ENCODE peak calls at places on chromosomes 16 and 17, in ten cellular contexts. V, Y, B, J, Z, S, X, N, E and H are unnamed samples.

GRCh38 chr17:35127751-35128514 is 6.5 kb downstream of the FNDC8 start:
- DNase-seq in Z (no peak), N (no peak), V (peak; percentile 99), Y (no peak), J (no peak), X (peak; percentile 29), B (no peak), S (peak; percentile 68), E (no peak), H (no peak)

GRCh38 chr17:676965-677364 is 37.7 kb downstream of the VPS53 start:
- DNase-seq in Z (no peak), Y (no peak), V (no peak), B (no peak), S (no peak), E (no peak), X (no peak), J (no peak), N (no peak), H (no peak)

GRCh38 chr17:42997390-42997983 is 732 bp upstream of the RPL27 start:
- DNase-seq in Z (no peak), J (no peak), V (no peak), S (no peak), Y (no peak), X (no peak), B (no peak), E (no peak), N (no peak), H (no peak)

GRCh38 chr17:81244358-81245023 is 5.4 kb downstream of the NDUFAF8 start:
- DNase-seq in J (peak; percentile 44), Y (no peak), N (peak; percentile 72), V (no peak), X (no peak), E (no peak), Z (no peak), B (no peak), S (no peak), H (no peak)

GRCh38 chr17:17890773-17891759 is 54.3 kb upstream of the SREBF1 start:
- DNase-seq in B (no peak), E (peak; percentile 20), N (peak; percentile 47), Y (no peak), X (no peak), V (peak; percentile 80), S (no peak), Z (peak; percentile 51), J (peak; percentile 69), H (peak; percentile 61)

GRCh38 chr16:58501242-58502131 is 1.5 kb downstream of the NDRG4 start:
- DNase-seq in S (peak; percentile 64), Y (no peak), X (no peak), Z (no peak), N (peak; percentile 82), B (no peak), E (peak; percentile 29), J (peak; percentile 53), V (no peak), H (no peak)

GRCh38 chr16:12271006-12271405 is 294.5 kb downstream of the SNX29 start:
- DNase-seq in S (no peak), J (no peak), X (no peak), N (no peak), E (no peak), B (no peak), Y (no peak), V (peak; percentile 38), Z (no peak), H (no peak)

GRCh38 chr16:31141489-31142108 is 6.1 kb upstream of the PRSS8 start:
- DNase-seq in S (peak; percentile 77), X (peak; percentile 27), B (no peak), V (no peak), Y (peak; percentile 79), N (peak; percentile 74), J (no peak), Z (peak; percentile 57), E (no peak), H (peak; percentile 35)

GRCh38 chr16:24253192-24253591 is 2.9 kb upstream of the CACNG3 start:
- DNase-seq in X (no peak), J (no peak), S (no peak), B (no peak), V (peak; percentile 40), Y (no peak), Z (no peak), E (peak; percentile 3), N (no peak), H (peak; percentile 50)

GRCh38 chr16:89549007-89549700 is 11.3 kb upstream of the RPL13 start:
- DNase-seq in X (no peak), B (no peak), V (no peak), Z (no peak), S (no peak), E (no peak), J (no peak), N (no peak), Y (no peak), H (no peak)

GRCh38 chr16:88978608-88979346 is 1.8 kb upstream of the CBFA2T3 start:
- DNase-seq in V (no peak), N (peak; percentile 72), Z (no peak), X (no peak), B (no peak), S (no peak), J (no peak), E (no peak), Y (no peak), H (no peak)

GRCh38 chr16:67394271-67395104 is 1.2 kb upstream of the TPPP3 start:
- DNase-seq in Z (no peak), V (no peak), B (no peak), S (peak; percentile 70), Y (peak; percentile 67), E (no peak), J (peak; percentile 61), N (peak; percentile 87), X (no peak), H (no peak)

GRCh38 chr16:67392301-67393059 is 818 bp downstream of the TPPP3 start:
- DNase-seq in N (peak; percentile 27), V (no peak), S (peak; percentile 61), Z (no peak), J (no peak), B (no peak), Y (peak; percentile 50), E (no peak), X (no peak), H (no peak)

GRCh38 chr16:67393790-67394270 is 532 bp upstream of the TPPP3 start:
- DNase-seq in J (peak; percentile 39), X (no peak), B (no peak), E (no peak), N (peak; percentile 79), Z (no peak), Y (no peak), S (peak; percentile 65), V (no peak), H (no peak)

GRCh38 chr16:67391424-67392300 is 1.6 kb downstream of the TPPP3 start:
- DNase-seq in N (peak; percentile 45), S (peak; percentile 78), B (no peak), V (no peak), Y (peak; percentile 62), Z (no peak), E (no peak), X (no peak), J (peak; percentile 57), H (no peak)

GRCh38 chr16:67393111-67393789 is at the start of gene TPPP3:
- DNase-seq in V (peak; percentile 78), X (peak; percentile 93), J (peak; percentile 91), N (peak; percentile 97), E (no peak), Z (peak; percentile 93), S (peak; percentile 95), Y (peak; percentile 91), B (peak; percentile 55), H (peak; percentile 92)
- H3K4me3 ChIP-seq in V (peak within 1 kb of the TSS; percentile 51), X (peak within 1 kb of the TSS; percentile 54), J (peak within 1 kb of the TSS; percentile 58), N (peak within 1 kb of the TSS; percentile 51), E (peak within 1 kb of the TSS; percentile 6), Z (peak within 1 kb of the TSS; percentile 29), S (peak within 1 kb of the TSS; percentile 33), Y (peak within 1 kb of the TSS; percentile 45), B (peak within 1 kb of the TSS; percentile 57), H (no peak within 1 kb of the TSS)

GRCh38 chr17:76684756-76685155 is 26.0 kb downstream of the MXRA7 start:
- DNase-seq in Z (no peak), B (no peak), X (no peak), J (no peak), V (no peak), S (no peak), E (no peak), Y (no peak), N (no peak), H (no peak)
- H3K4me1 ChIP-seq in Z (peaks cover 3% of the 10 kb centered on the region), B (peaks cover 43% of the 10 kb centered on the region), X (peaks cover 79% of the 10 kb centered on the region), J (peaks cover 44% of the 10 kb centered on the region), V (peaks cover 20% of the 10 kb centered on the region), S (peaks cover 96% of the 10 kb centered on the region), E (peaks cover 6% of the 10 kb centered on the region), Y (peaks cover 31% of the 10 kb centered on the region), N (peaks cover 31% of the 10 kb centered on the region), H (peaks cover 8% of the 10 kb centered on the region)

GRCh38 chr16:55116165-55116894 is 185.7 kb downstream of the IRX5 start:
- DNase-seq in Z (no peak), E (no peak), B (no peak), V (no peak), S (no peak), J (no peak), N (no peak), Y (no peak), X (no peak), H (no peak)
- H3K9me3 ChIP-seq in Z (no peaks in the 10 kb centered on the region), E (no peaks in the 10 kb centered on the region), B (no peaks in the 10 kb centered on the region), V (no peaks in the 10 kb centered on the region), S (no peaks in the 10 kb centered on the region), J (no peaks in the 10 kb centered on the region), N (no peaks in the 10 kb centered on the region), Y (no peaks in the 10 kb centered on the region), X (no peaks in the 10 kb centered on the region), H (no peaks in the 10 kb centered on the region)

GRCh38 chr16:29662000-29662728 is 883 bp upstream of the SPN start:
- DNase-seq in E (no peak), Y (no peak), S (no peak), V (no peak), J (no peak), X (no peak), N (no peak), Z (no peak), B (no peak), H (no peak)

GRCh38 chr16:29663020-29663828 is at the start of gene SPN:
- DNase-seq in Y (no peak), Z (no peak), V (no peak), X (no peak), J (peak; percentile 55), B (no peak), N (no peak), E (peak; percentile 40), S (no peak), H (no peak)

GRCh38 chr16:29664133-29664912 is 1.3 kb downstream of the SPN start:
- DNase-seq in N (peak; percentile 86), V (no peak), Z (no peak), Y (no peak), S (no peak), E (peak; percentile 18), J (peak; percentile 70), B (no peak), X (no peak), H (no peak)

GRCh38 chr16:29662729-29663019 is 373 bp upstream of the SPN start:
- DNase-seq in S (no peak), Z (no peak), N (no peak), V (no peak), E (peak; percentile 41), J (peak; percentile 50), B (no peak), Y (no peak), X (no peak), H (peak; percentile 35)

DNA sequence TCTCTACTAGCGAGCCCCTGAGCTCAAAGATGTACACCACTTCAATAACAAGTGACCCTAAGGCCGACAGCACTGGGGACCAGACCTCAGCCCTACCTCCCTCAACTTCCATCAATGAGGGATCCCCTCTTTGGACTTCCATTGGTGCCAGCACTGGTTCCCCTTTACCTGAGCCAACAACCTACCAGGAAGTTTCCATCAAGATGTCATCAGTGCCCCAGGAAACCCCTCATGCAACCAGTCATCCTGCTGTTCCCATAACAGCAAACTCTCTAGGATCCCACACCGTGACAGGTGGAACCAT is 734 bp downstream of the SPN start:
- DNase-seq in Z (no peak), Y (no peak), S (no peak), J (no peak), V (no peak), X (no peak), N (no peak), B (no peak), E (no peak), H (no peak)
- H3K4me3 ChIP-seq in Z (peak overlapping the region; percentile 29), Y (no peak overlapping the region), S (no peak overlapping the region), J (peak overlapping the region; percentile 59), V (no peak overlapping the region), X (no peak overlapping the region), N (peak overlapping the region; percentile 42), B (no peak overlapping the region), E (peak overlapping the region; percentile 89), H (no peak overlapping the region)